ENCODE peak calls at places on chromosomes 4 and X, in nine cellular contexts. One of them, this sample, is unnamed.

GRCh38 chrX:106612403-106612789 is 618 bp downstream of the RADX start:
- DNase-seq in tibial artery: no peak
- DNase-seq in ovary: no peak
- DNase-seq in hepatocyte: peak
- DNase-seq in heart right ventricle: no peak
- DNase-seq in lung: no peak
- DNase-seq in bronchial epithelial cell: peak
- DNase-seq in transverse colon: no peak
- DNase-seq in HL-60: no peak
- DNase-seq in this sample: no peak

GRCh38 chrX:38221391-38221929 is 789 bp upstream of the SRPX start:
- DNase-seq in bronchial epithelial cell: no peak
- DNase-seq in tibial artery: no peak
- DNase-seq in transverse colon: no peak
- DNase-seq in heart right ventricle: no peak
- DNase-seq in ovary: no peak
- DNase-seq in hepatocyte: no peak
- DNase-seq in lung: no peak
- DNase-seq in HL-60: no peak
- DNase-seq in this sample: no peak

GRCh38 chrX:3548743-3549441 is 164.6 kb downstream of the PRKX start:
- DNase-seq in lung: no peak
- DNase-seq in heart right ventricle: peak
- DNase-seq in tibial artery: no peak
- DNase-seq in bronchial epithelial cell: peak
- DNase-seq in transverse colon: no peak
- DNase-seq in HL-60: peak
- DNase-seq in ovary: no peak
- DNase-seq in hepatocyte: peak
- DNase-seq in this sample: peak

GRCh38 chr4:2042207-2042946 is 16.8 kb upstream of the NAT8L start:
- DNase-seq in lung: no peak
- DNase-seq in transverse colon: peak
- DNase-seq in bronchial epithelial cell: no peak
- DNase-seq in HL-60: no peak
- DNase-seq in hepatocyte: peak
- DNase-seq in tibial artery: no peak
- DNase-seq in ovary: peak
- DNase-seq in heart right ventricle: no peak
- DNase-seq in this sample: no peak

GRCh38 chrX:31260351-31260750 is 188.5 kb upstream of the FTHL17 start:
- DNase-seq in hepatocyte: no peak
- DNase-seq in lung: no peak
- DNase-seq in transverse colon: no peak
- DNase-seq in tibial artery: no peak
- DNase-seq in heart right ventricle: no peak
- DNase-seq in ovary: no peak
- DNase-seq in bronchial epithelial cell: peak
- DNase-seq in HL-60: no peak
- DNase-seq in this sample: no peak

GRCh38 chr4:112361181-112361791 is 64.1 kb downstream of the ALPK1 start:
- DNase-seq in heart right ventricle: no peak
- DNase-seq in ovary: no peak
- DNase-seq in transverse colon: no peak
- DNase-seq in bronchial epithelial cell: peak
- DNase-seq in hepatocyte: no peak
- DNase-seq in lung: no peak
- DNase-seq in tibial artery: no peak
- DNase-seq in HL-60: no peak
- DNase-seq in this sample: peak

GRCh38 chr4:11263208-11263607 is 165.5 kb downstream of the HS3ST1 start:
- DNase-seq in bronchial epithelial cell: peak
- DNase-seq in tibial artery: no peak
- DNase-seq in lung: no peak
- DNase-seq in hepatocyte: no peak
- DNase-seq in ovary: no peak
- DNase-seq in heart right ventricle: no peak
- DNase-seq in HL-60: no peak
- DNase-seq in transverse colon: no peak
- DNase-seq in this sample: no peak

GRCh38 chrX:129823115-129823514 is 20.6 kb downstream of the ZDHHC9 start:
- DNase-seq in tibial artery: peak
- DNase-seq in HL-60: peak
- DNase-seq in lung: no peak
- DNase-seq in heart right ventricle: peak
- DNase-seq in hepatocyte: peak
- DNase-seq in transverse colon: peak
- DNase-seq in bronchial epithelial cell: peak
- DNase-seq in ovary: no peak
- DNase-seq in this sample: peak

GRCh38 chr4:55931833-55932232 is 16.9 kb upstream of the CEP135 start:
- DNase-seq in heart right ventricle: no peak
- DNase-seq in ovary: no peak
- DNase-seq in hepatocyte: no peak
- DNase-seq in transverse colon: no peak
- DNase-seq in tibial artery: no peak
- DNase-seq in bronchial epithelial cell: no peak
- DNase-seq in lung: no peak
- DNase-seq in HL-60: no peak
- DNase-seq in this sample: peak

GRCh38 chr4:74623041-74623440 is 171.3 kb downstream of the BTC start:
- DNase-seq in lung: no peak
- DNase-seq in heart right ventricle: no peak
- DNase-seq in ovary: no peak
- DNase-seq in bronchial epithelial cell: peak
- DNase-seq in HL-60: peak
- DNase-seq in tibial artery: no peak
- DNase-seq in hepatocyte: peak
- DNase-seq in transverse colon: peak
- DNase-seq in this sample: peak

GRCh38 chr4:84966382-84967291 is at the start of gene WDFY3:
- DNase-seq in lung: peak
- DNase-seq in bronchial epithelial cell: peak
- DNase-seq in heart right ventricle: peak
- DNase-seq in ovary: peak
- DNase-seq in transverse colon: peak
- DNase-seq in HL-60: peak
- DNase-seq in tibial artery: peak
- DNase-seq in hepatocyte: peak
- DNase-seq in this sample: peak

GRCh38 chr4:7971159-7971631 is 31.5 kb upstream of the AFAP1 start:
- DNase-seq in bronchial epithelial cell: no peak
- DNase-seq in HL-60: no peak
- DNase-seq in tibial artery: no peak
- DNase-seq in lung: no peak
- DNase-seq in ovary: peak
- DNase-seq in hepatocyte: no peak
- DNase-seq in transverse colon: no peak
- DNase-seq in heart right ventricle: no peak
- DNase-seq in this sample: no peak

GRCh38 chr4:7971881-7972500 is 32.3 kb upstream of the AFAP1 start:
- DNase-seq in heart right ventricle: no peak
- DNase-seq in transverse colon: no peak
- DNase-seq in lung: no peak
- DNase-seq in HL-60: no peak
- DNase-seq in tibial artery: no peak
- DNase-seq in ovary: no peak
- DNase-seq in hepatocyte: no peak
- DNase-seq in bronchial epithelial cell: peak
- DNase-seq in this sample: no peak

GRCh38 chr4:7968262-7968896 is 28.7 kb upstream of the AFAP1 start:
- DNase-seq in lung: no peak
- DNase-seq in bronchial epithelial cell: no peak
- DNase-seq in ovary: no peak
- DNase-seq in hepatocyte: no peak
- DNase-seq in heart right ventricle: no peak
- DNase-seq in tibial artery: no peak
- DNase-seq in transverse colon: no peak
- DNase-seq in HL-60: no peak
- DNase-seq in this sample: no peak

GRCh38 chr4:7967501-7968261 is 28.0 kb upstream of the AFAP1 start:
- DNase-seq in hepatocyte: no peak
- DNase-seq in heart right ventricle: no peak
- DNase-seq in ovary: no peak
- DNase-seq in tibial artery: no peak
- DNase-seq in bronchial epithelial cell: peak
- DNase-seq in lung: no peak
- DNase-seq in HL-60: no peak
- DNase-seq in transverse colon: peak
- DNase-seq in this sample: peak

DNA sequence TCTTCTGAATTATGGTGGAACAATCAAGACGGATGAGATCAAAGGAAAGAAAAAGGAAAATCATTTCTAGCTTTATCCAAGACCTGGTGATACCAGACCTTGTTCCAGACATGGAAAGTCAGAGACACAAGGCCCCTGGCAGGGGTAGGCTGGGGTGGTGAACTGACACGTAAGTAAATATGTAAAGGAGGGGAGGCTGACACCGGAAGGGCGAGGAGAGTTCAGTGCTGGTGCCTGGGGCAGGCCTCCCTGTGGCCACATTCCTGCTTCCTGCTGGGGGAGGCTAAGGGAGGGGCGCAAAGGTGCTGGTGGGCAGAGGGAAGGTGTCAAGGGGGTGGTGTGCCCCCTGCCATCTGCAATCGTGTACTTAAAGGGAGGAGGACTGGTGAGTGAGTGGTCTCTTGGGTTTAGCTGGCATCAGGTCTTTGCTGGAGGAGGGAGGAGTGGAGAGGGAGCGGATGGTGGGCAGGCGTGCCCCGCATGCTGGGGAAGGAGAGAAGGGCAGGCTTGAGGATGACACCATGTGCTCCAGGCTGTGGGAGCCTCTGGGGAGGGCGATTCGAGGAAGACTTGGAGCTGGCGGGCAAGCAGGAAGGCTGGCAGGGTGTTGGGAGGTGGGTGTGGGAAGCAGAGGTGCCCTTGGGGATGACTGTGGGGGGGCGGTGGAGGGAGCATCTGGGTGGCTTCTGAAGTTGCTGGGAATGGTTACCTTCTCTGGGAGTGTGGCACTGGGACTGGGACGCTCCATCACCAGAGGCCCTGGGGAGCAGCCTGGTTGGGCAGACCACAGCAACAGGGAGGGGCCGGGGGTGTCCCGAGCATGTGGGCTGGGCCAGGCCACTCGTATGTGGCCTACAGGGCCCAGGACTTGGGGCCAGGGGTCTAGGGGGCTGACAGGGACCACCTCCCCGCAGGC is 30.6 kb upstream of the AFAP1 start:
- DNase-seq in tibial artery: no peak
- DNase-seq in hepatocyte: peak
- DNase-seq in lung: no peak
- DNase-seq in bronchial epithelial cell: peak
- DNase-seq in heart right ventricle: no peak
- DNase-seq in HL-60: no peak
- DNase-seq in ovary: peak
- DNase-seq in transverse colon: peak
- DNase-seq in this sample: peak
- H3K4me3 ChIP-seq in tibial artery: no peak
- H3K4me3 ChIP-seq in hepatocyte: no peak
- H3K4me3 ChIP-seq in lung: no peak
- H3K4me3 ChIP-seq in bronchial epithelial cell: no peak
- H3K4me3 ChIP-seq in heart right ventricle: no peak
- H3K4me3 ChIP-seq in HL-60: no peak
- H3K4me3 ChIP-seq in ovary: no peak
- H3K4me3 ChIP-seq in transverse colon: peak
- H3K4me3 ChIP-seq in this sample: peak

GRCh38 chrX:134760671-134761070 is 102.4 kb upstream of the PLAC1 start:
- DNase-seq in lung: no peak
- DNase-seq in bronchial epithelial cell: peak
- DNase-seq in heart right ventricle: no peak
- DNase-seq in tibial artery: no peak
- DNase-seq in hepatocyte: no peak
- DNase-seq in transverse colon: no peak
- DNase-seq in HL-60: no peak
- DNase-seq in ovary: no peak
- DNase-seq in this sample: peak

GRCh38 chrX:134758652-134759051 is 100.4 kb upstream of the PLAC1 start:
- DNase-seq in ovary: no peak
- DNase-seq in HL-60: no peak
- DNase-seq in lung: no peak
- DNase-seq in heart right ventricle: no peak
- DNase-seq in bronchial epithelial cell: no peak
- DNase-seq in tibial artery: no peak
- DNase-seq in transverse colon: no peak
- DNase-seq in hepatocyte: no peak
- DNase-seq in this sample: no peak

GRCh38 chrX:134761788-134762187 is 103.5 kb upstream of the PLAC1 start:
- DNase-seq in ovary: no peak
- DNase-seq in lung: no peak
- DNase-seq in transverse colon: no peak
- DNase-seq in tibial artery: no peak
- DNase-seq in hepatocyte: peak
- DNase-seq in heart right ventricle: no peak
- DNase-seq in HL-60: peak
- DNase-seq in bronchial epithelial cell: no peak
- DNase-seq in this sample: no peak

GRCh38 chrX:134764202-134764785 is 106.0 kb upstream of the PLAC1 start:
- DNase-seq in hepatocyte: no peak
- DNase-seq in HL-60: peak
- DNase-seq in lung: no peak
- DNase-seq in bronchial epithelial cell: peak
- DNase-seq in transverse colon: no peak
- DNase-seq in tibial artery: no peak
- DNase-seq in ovary: no peak
- DNase-seq in heart right ventricle: no peak
- DNase-seq in this sample: peak
- TF ChIP-seq CTCF in hepatocyte: peak
- TF ChIP-seq CTCF in HL-60: no peak
- TF ChIP-seq CTCF in lung: no peak
- TF ChIP-seq CTCF in bronchial epithelial cell: peak
- TF ChIP-seq CTCF in transverse colon: peak
- TF ChIP-seq CTCF in tibial artery: no peak
- TF ChIP-seq CTCF in ovary: no peak
- TF ChIP-seq CTCF in heart right ventricle: no peak
- TF ChIP-seq CTCF in this sample: peak

GRCh38 chrX:145821291-145821897 is 3.8 kb downstream of the SLITRK2 start:
- DNase-seq in transverse colon: no peak
- DNase-seq in ovary: no peak
- DNase-seq in bronchial epithelial cell: no peak
- DNase-seq in HL-60: no peak
- DNase-seq in heart right ventricle: no peak
- DNase-seq in hepatocyte: peak
- DNase-seq in tibial artery: no peak
- DNase-seq in lung: no peak
- DNase-seq in this sample: no peak
- H3K4me3 ChIP-seq in transverse colon: no peak
- H3K4me3 ChIP-seq in ovary: no peak
- H3K4me3 ChIP-seq in bronchial epithelial cell: no peak
- H3K4me3 ChIP-seq in HL-60: no peak
- H3K4me3 ChIP-seq in heart right ventricle: no peak
- H3K4me3 ChIP-seq in hepatocyte: no peak
- H3K4me3 ChIP-seq in tibial artery: no peak
- H3K4me3 ChIP-seq in lung: no peak
- H3K4me3 ChIP-seq in this sample: no peak

DNA sequence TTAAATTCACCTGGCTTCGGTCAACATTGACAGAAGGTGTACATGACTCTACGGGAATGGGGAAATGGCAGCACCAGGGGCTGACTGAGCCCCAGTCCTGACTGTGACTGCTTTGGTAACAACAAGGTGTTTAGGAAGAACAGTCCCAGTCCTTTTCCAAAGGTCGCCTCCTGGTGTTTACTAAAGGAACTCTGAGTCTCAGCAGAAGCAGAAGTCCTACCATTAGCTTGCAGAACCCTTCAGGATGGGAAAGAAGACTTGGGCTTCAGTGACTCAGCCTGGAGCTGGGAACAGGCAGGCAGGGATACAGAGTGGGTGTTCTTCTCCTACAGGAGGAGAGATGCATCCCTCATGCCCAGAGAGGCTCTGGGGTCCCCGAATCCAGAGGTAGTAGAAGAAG is 103.3 kb downstream of the MGST2 start:
- DNase-seq in lung: no peak
- DNase-seq in bronchial epithelial cell: peak
- DNase-seq in tibial artery: no peak
- DNase-seq in HL-60: peak
- DNase-seq in transverse colon: no peak
- DNase-seq in heart right ventricle: no peak
- DNase-seq in ovary: no peak
- DNase-seq in hepatocyte: peak
- DNase-seq in this sample: no peak
- TF ChIP-seq CTCF in lung: no peak
- TF ChIP-seq CTCF in bronchial epithelial cell: peak
- TF ChIP-seq CTCF in tibial artery: no peak
- TF ChIP-seq CTCF in HL-60: no peak
- TF ChIP-seq CTCF in transverse colon: no peak
- TF ChIP-seq CTCF in heart right ventricle: no peak
- TF ChIP-seq CTCF in ovary: no peak
- TF ChIP-seq CTCF in hepatocyte: peak
- TF ChIP-seq CTCF in this sample: no peak

This sample was measured in fibroblast of the aortic adventitia.